ENCODE peak calls at places on chromosomes 5 and 9, in four cellular contexts. L, W, I and G are unnamed samples.
A peak's percentile ranks its signal among the peaks of the same experiment; 100 is the strongest.

GRCh38 chr9:112502177-112502946 is 15.7 kb downstream of the KIAA1958 start:
- DNase-seq in I (no peak), W (no peak), L (no peak), G (no peak)

GRCh38 chr5:136061630-136062381 is 33.0 kb downstream of the TGFBI start:
- DNase-seq in L (no peak), W (no peak), I (no peak), G (no peak)

GRCh38 chr5:31846934-31847333 is 208.0 kb downstream of the PDZD2 start:
- DNase-seq in L (no peak), W (no peak), I (no peak), G (no peak)

GRCh38 chr9:128927731-128928411 is 7.1 kb downstream of the PHYHD1 start:
- DNase-seq in L (peak; percentile 63), I (peak; percentile 69), W (peak; percentile 54), G (no peak)

GRCh38 chr5:151082976-151083651 is 2.3 kb upstream of the TNIP1 start:
- DNase-seq in W (peak; percentile 50), I (no peak), L (no peak), G (peak; percentile 83)

GRCh38 chr5:140549237-140550144 is 2.0 kb downstream of the EIF4EBP3 start:
- DNase-seq in W (peak; percentile 75), L (peak; percentile 54), I (peak; percentile 41), G (no peak)

GRCh38 chr9:22307013-22307711 is 139.5 kb upstream of the DMRTA1 start:
- DNase-seq in I (peak; percentile 41), W (peak; percentile 64), L (no peak), G (peak; percentile 13)

GRCh38 chr5:159324097-159324760 is 6.1 kb downstream of the IL12B start:
- DNase-seq in I (no peak), W (peak; percentile 50), L (no peak), G (no peak)

GRCh38 chr5:96885518-96886338 is 9.4 kb downstream of the ERAP2 start:
- DNase-seq in I (no peak), L (no peak), W (no peak), G (no peak)

GRCh38 chr9:130254753-130255637 is 10.6 kb upstream of the HMCN2 start:
- DNase-seq in L (no peak), I (no peak), W (peak; percentile 21), G (peak; percentile 20)

GRCh38 chr5:103808464-103809106 is 246.0 kb upstream of the NUDT12 start:
- DNase-seq in L (no peak), I (peak; percentile 46), W (peak; percentile 52), G (peak; percentile 42)

DNA sequence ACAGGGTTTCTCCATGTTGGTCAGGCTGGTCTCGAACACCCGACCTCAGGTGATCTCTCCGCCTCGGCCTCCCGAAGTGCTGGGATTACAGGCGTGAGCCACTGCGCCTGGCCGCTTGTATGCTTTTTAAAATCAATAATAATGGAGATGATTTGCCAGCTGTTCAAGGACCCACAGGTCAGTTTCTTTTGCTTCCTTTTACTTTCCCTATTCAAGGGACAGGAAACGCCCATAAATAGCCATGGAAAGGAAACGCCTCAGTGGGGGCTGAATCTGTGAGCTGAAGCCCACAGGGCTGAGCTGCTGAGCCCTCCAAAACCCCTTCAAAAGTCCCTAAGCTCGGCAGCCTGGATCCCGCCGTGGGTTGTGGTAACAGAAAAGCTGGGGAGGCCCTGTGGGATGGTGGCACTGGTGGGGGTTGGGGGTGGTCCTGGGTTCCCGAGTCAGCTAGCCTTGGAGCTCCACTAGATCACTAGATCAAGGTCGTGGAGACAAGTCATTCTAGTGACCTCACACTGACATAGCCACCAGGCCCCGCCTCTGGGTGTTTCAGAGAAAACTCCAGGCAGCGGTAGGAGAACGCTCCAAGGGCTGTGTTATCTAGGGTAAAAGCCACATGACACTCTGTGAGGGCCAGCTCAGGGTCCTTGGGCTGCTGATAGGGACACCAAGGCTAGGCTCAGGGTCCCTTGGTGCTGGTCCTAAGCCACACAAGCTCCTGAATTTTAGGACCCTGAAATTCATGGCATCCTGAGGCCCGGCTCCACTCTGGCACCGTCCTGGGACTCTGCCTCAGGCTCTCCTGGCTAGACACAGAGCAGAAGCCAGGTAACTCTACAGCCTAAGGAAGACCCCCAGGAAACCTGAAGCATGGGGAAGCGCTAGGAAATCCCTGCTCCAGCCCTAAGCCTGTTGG is 18.0 kb upstream of the DUSP1 start:
- DNase-seq in W (peak; percentile 79), I (peak; percentile 82), L (peak; percentile 82), G (no peak)
- H3K27ac ChIP-seq in W (no peak overlapping the region), I (peak overlapping the region; percentile 89), L (peak overlapping the region; percentile 94), G (no peak overlapping the region)

GRCh38 chr9:4540425-4540824 is 50.2 kb downstream of the SLC1A1 start:
- DNase-seq in W (no peak), I (no peak), L (no peak), G (no peak)

GRCh38 chr9:4541281-4541680 is 51.0 kb downstream of the SLC1A1 start:
- DNase-seq in W (no peak), I (no peak), L (no peak), G (no peak)

GRCh38 chr9:4537581-4537980 is 47.3 kb downstream of the SLC1A1 start:
- DNase-seq in L (no peak), W (no peak), I (no peak), G (no peak)

GRCh38 chr9:4538621-4539020 is 48.4 kb downstream of the SLC1A1 start:
- DNase-seq in W (no peak), L (no peak), I (no peak), G (no peak)

GRCh38 chr9:4538107-4538506 is 47.8 kb downstream of the SLC1A1 start:
- DNase-seq in L (no peak), I (no peak), W (no peak), G (no peak)
- H3K27me3 ChIP-seq in L (no peaks in the 10 kb centered on the region), I (no peaks in the 10 kb centered on the region), W (no peaks in the 10 kb centered on the region), G (no peaks in the 10 kb centered on the region)

GRCh38 chr9:89524888-89525385 is 27.0 kb upstream of the SEMA4D start:
- DNase-seq in I (no peak), L (no peak), W (no peak), G (no peak)

GRCh38 chr9:89523948-89524347 is 26.0 kb upstream of the SEMA4D start:
- DNase-seq in L (no peak), W (peak; percentile 14), I (no peak), G (no peak)

GRCh38 chr9:89522979-89523305 is 25.0 kb upstream of the SEMA4D start:
- DNase-seq in W (no peak), L (no peak), I (no peak), G (no peak)

GRCh38 chr9:89519393-89519805 is 21.5 kb upstream of the SEMA4D start:
- DNase-seq in L (no peak), I (peak; percentile 78), W (peak; percentile 35), G (peak; percentile 71)

DNA sequence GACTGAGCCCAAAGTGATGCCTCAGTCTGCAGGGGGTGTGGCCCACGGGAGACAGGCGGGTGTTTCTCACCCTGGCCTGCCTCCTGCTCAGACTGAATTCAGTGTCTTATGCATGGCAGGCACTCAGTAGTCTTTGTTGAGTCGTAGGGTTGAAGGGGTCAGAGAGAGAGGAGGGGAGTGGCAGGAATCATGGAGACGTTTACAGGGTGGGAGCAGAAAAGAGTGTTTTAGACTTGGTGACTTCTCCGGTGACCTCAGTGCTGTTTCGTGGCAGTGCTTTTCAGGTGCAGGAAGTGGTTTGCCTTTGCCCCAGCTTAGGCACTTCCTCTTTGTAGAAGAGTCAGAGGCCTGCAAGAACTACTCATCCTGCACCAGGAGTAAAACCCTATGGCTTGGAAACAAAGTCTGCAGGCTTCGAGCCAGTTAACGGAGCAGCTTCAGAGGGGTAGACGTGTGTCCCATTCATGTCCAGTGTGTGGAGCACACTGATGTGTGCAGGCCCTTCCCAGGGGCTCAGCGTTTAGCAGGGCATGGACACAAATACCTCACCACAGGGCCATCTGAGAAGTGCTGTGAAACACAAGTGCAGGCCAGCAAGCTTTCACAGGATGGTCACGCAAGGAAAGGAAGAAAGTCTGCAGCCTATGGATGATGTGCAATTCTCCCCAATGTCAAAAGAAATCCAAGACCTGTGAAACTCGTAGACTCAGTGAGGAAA is 24.5 kb upstream of the SEMA4D start:
- DNase-seq in W (no peak), L (no peak), I (no peak), G (no peak)
- H3K27ac ChIP-seq in W (no peak overlapping the region), L (no peak overlapping the region), I (no peak overlapping the region), G (no peak overlapping the region)

DNA sequence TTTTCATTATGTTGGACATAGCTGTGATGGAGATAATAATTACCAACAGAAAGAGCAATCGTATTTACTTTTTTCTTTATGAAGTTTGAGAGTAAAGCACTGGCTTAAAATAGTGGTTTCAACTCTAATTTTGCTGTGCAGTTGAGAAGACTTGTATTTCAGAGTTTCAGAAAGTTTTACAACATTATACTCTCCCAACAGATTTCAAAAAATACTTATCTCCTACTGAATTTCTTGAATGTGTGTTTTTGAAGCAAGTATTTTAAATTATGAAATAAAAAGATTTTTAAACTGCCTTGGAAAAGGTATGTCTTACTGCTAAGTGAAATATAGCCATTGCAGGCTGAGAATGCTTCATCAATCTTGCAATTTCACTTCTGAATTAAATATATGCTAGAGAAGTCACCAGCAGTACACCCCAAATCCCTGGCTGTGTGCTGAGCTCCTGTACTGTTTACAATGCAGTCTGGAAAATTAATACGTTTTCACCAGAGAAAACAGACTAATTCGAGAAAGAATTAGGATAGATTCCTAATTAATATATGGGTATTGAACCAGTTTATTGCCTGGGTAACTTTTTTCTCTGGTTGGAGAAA is 3.0 kb downstream of the PRDM6 start:
- DNase-seq in L (no peak), I (no peak), W (no peak), G (no peak)
- H3K27me3 ChIP-seq in L (no peaks in the 10 kb centered on the region), I (peaks cover 6% of the 10 kb centered on the region), W (peaks cover 91% of the 10 kb centered on the region), G (peaks cover 98% of the 10 kb centered on the region)

GRCh38 chr5:179608131-179608581 is 15.3 kb downstream of the HNRNPH1 start:
- DNase-seq in I (no peak), W (no peak), L (no peak), G (no peak)
- H3K27ac ChIP-seq in I (no peak overlapping the region), W (no peak overlapping the region), L (no peak overlapping the region), G (no peak overlapping the region)

GRCh38 chr9:91154686-91155085 is 207.0 kb downstream of the AUH start:
- DNase-seq in I (no peak), W (no peak), L (no peak), G (no peak)
- H3K27me3 ChIP-seq in I (no peaks in the 10 kb centered on the region), W (no peaks in the 10 kb centered on the region), L (no peaks in the 10 kb centered on the region), G (no peaks in the 10 kb centered on the region)

GRCh38 chr9:99748251-99748650 is 73.4 kb upstream of the NR4A3 start:
- DNase-seq in W (peak; percentile 13), L (no peak), I (no peak), G (peak; percentile 38)
- H3K27ac ChIP-seq in W (no peak overlapping the region), L (no peak overlapping the region), I (no peak overlapping the region), G (no peak overlapping the region)